ENCODE peak calls at places on chromosome 6, in five cellular contexts. M is ACHN; V is stimulated activated naive CD8-positive, alpha-beta T cell treated with anti-CD3 and anti-CD28 coated beads, Interleukin-15, amount 100 ng/mL, for 72 hours; W is bronchial epithelial cell; F is EH. B is an unnamed sample.

GRCh38 chr6:166616261-166617226 is 10.5 kb downstream of the RPS6KA2 start:
- DNase-seq in M (no peak), V (no peak), W (no peak), F (no peak), B (no peak)

GRCh38 chr6:80541886-80542285 is 435.4 kb downstream of the BCKDHB start:
- DNase-seq in M (no peak), V (no peak), W (no peak), F (no peak), B (no peak)

GRCh38 chr6:93105017-93105416 is 314.3 kb downstream of the EPHA7 start:
- DNase-seq in M (no peak), V (no peak), W (peak), F (no peak), B (no peak)

GRCh38 chr6:45881705-45882435 is 133.8 kb downstream of the CLIC5 start:
- DNase-seq in M (no peak), V (no peak), W (no peak), F (no peak), B (no peak)

GRCh38 chr6:346389-347030 is 45.0 kb upstream of the IRF4 start:
- DNase-seq in M (no peak), V (no peak), W (no peak), F (peak), B (no peak)

GRCh38 chr6:83127976-83128375 is 60.5 kb downstream of the DOP1A start:
- DNase-seq in M (no peak), V (no peak), W (no peak), F (peak), B (no peak)

GRCh38 chr6:31299947-31300346 is 28.1 kb upstream of the HLA-C start:
- DNase-seq in M (no peak), V (no peak), W (no peak), F (no peak), B (no peak)

GRCh38 chr6:32761084-32761483 is 2.2 kb downstream of the HLA-DQB2 start:
- DNase-seq in M (no peak), V (no peak), W (peak), F (no peak), B (no peak)

GRCh38 chr6:35489995-35490791 is 6.7 kb downstream of the TEAD3 start:
- DNase-seq in M (no peak), V (no peak), W (peak), F (peak), B (no peak)

GRCh38 chr6:18262812-18263560 is 1.3 kb downstream of the DEK start:
- DNase-seq in M (peak), V (peak), W (peak), F (peak), B (no peak)

GRCh38 chr6:152458648-152459047 is 178.5 kb downstream of the SYNE1 start:
- DNase-seq in M (no peak), V (no peak), W (peak), F (peak), B (no peak)

GRCh38 chr6:125871365-125871764 is 80.6 kb downstream of the NCOA7 start:
- DNase-seq in M (no peak), V (no peak), W (peak), F (no peak), B (peak)

GRCh38 chr6:1931817-1932216 is 313.6 kb downstream of the GMDS start:
- DNase-seq in M (no peak), V (no peak), W (no peak), F (no peak), B (no peak)

GRCh38 chr6:111477481-111477938 is 5.5 kb downstream of the REV3L start:
- DNase-seq in M (peak), V (no peak), W (no peak), F (peak), B (no peak)

GRCh38 chr6:159217595-159218275 is 48.5 kb downstream of the FNDC1 start:
- DNase-seq in M (peak), V (peak), W (peak), F (peak), B (no peak)

GRCh38 chr6:161882196-161882595 is 608.3 kb upstream of the AGPAT4 start:
- DNase-seq in M (no peak), V (no peak), W (no peak), F (no peak), B (no peak)

GRCh38 chr6:167756594-167756993 is 70.1 kb upstream of the AFDN start:
- DNase-seq in M (no peak), V (no peak), W (no peak), F (no peak), B (no peak)

GRCh38 chr6:31125162-31125561 is 4.9 kb upstream of the CDSN start:
- DNase-seq in M (no peak), V (no peak), W (peak), F (no peak), B (no peak)

GRCh38 chr6:56959094-56959493 is 4.2 kb downstream of the BEND6 start:
- DNase-seq in M (no peak), V (no peak), W (no peak), F (peak), B (no peak)

GRCh38 chr6:110635096-110635495 is 158.7 kb upstream of the SLC22A16 start:
- DNase-seq in M (no peak), V (no peak), W (no peak), F (no peak), B (no peak)

GRCh38 chr6:161351855-161352254 is 78.0 kb upstream of the AGPAT4 start:
- DNase-seq in M (no peak), V (no peak), W (no peak), F (no peak), B (no peak)

GRCh38 chr6:169084067-169084466 is 169.6 kb downstream of the THBS2 start:
- DNase-seq in M (no peak), V (no peak), W (no peak), F (no peak), B (no peak)

GRCh38 chr6:77910826-77911225 is 258.0 kb downstream of the MEI4 start:
- DNase-seq in M (no peak), V (no peak), W (peak), F (no peak), B (no peak)

GRCh38 chr6:5141046-5141445 is 55.9 kb downstream of the PPP1R3G start:
- DNase-seq in M (peak), V (no peak), W (peak), F (no peak), B (no peak)

GRCh38 chr6:135390450-135390849 is 107.1 kb downstream of the AHI1 start:
- DNase-seq in M (no peak), V (no peak), W (no peak), F (no peak), B (no peak)

GRCh38 chr6:145895802-145896201 is 68.4 kb downstream of the SHPRH start:
- DNase-seq in M (peak), V (no peak), W (peak), F (peak), B (no peak)

GRCh38 chr6:44038543-44039065 is 88.6 kb downstream of the MRPL14 start:
- DNase-seq in M (no peak), V (no peak), W (no peak), F (no peak), B (no peak)

GRCh38 chr6:2990932-2991506 is 8.7 kb upstream of the NQO2 start:
- DNase-seq in M (no peak), V (no peak), W (no peak), F (peak), B (no peak)

GRCh38 chr6:15065603-15066002 is 180.3 kb upstream of the JARID2 start:
- DNase-seq in M (no peak), V (no peak), W (peak), F (peak), B (no peak)

GRCh38 chr6:87152528-87152950 is 2.8 kb upstream of the ZNF292 start:
- DNase-seq in M (no peak), V (no peak), W (no peak), F (peak), B (no peak)